ENCODE peak calls at places on chromosomes 3 and 15, in four cellular contexts. L is neural crest cell; J is stimulated activated CD8-positive, alpha-beta memory T cell treated with anti-CD3 and anti-CD28 coated beads, Interleukin-4, amount 100 ng/mL, for 24 hours; M is HT1080. G is an unnamed sample.

GRCh38 chr15:91922701-91923279 is 69.3 kb downstream of the SLCO3A1 start:
- DNase-seq in M (no peak), L (no peak), J (no peak), G (no peak)

GRCh38 chr15:78605680-78606079 is 15.1 kb downstream of the CHRNA3 start:
- DNase-seq in M (no peak), J (no peak), L (no peak), G (no peak)

GRCh38 chr3:73324203-73325155 is 263.0 kb downstream of the EBLN2 start:
- DNase-seq in M (no peak), L (no peak), J (no peak), G (no peak)

GRCh38 chr3:179452166-179452544 is 885 bp upstream of the GNB4 start:
- DNase-seq in M (peak; percentile 25), J (no peak), L (no peak), G (no peak)

GRCh38 chr15:78671626-78672211 is 30.7 kb upstream of the CHRNB4 start:
- DNase-seq in J (no peak), M (no peak), L (no peak), G (peak; percentile 39)

GRCh38 chr3:137869022-137869421 is 104.9 kb downstream of the SOX14 start:
- DNase-seq in J (no peak), M (no peak), L (no peak), G (no peak)

GRCh38 chr15:64979252-64979710 is 10.4 kb downstream of the SPG21 start:
- DNase-seq in M (no peak), L (no peak), J (no peak), G (no peak)

GRCh38 chr3:38131621-38132369 is 5.1 kb downstream of the ACAA1 start:
- DNase-seq in M (no peak), J (no peak), L (peak; percentile 55), G (no peak)

GRCh38 chr3:178677961-178678360 is 141.7 kb downstream of the KCNMB2 start:
- DNase-seq in L (no peak), J (no peak), M (no peak), G (no peak)

GRCh38 chr3:16031434-16031833 is 143.0 kb upstream of the GALNT15 start:
- DNase-seq in L (no peak), M (peak; percentile 22), J (no peak), G (no peak)

GRCh38 chr3:141507392-141508066 is 20.7 kb downstream of the RASA2 start:
- DNase-seq in J (no peak), L (no peak), M (no peak), G (no peak)

GRCh38 chr15:36399276-36399675 is 180.2 kb upstream of the CDIN1 start:
- DNase-seq in L (no peak), J (no peak), M (no peak), G (no peak)

GRCh38 chr15:65368300-65368617 is 9.5 kb downstream of the IGDCC3 start:
- DNase-seq in L (peak; percentile 55), M (no peak), J (no peak), G (no peak)

GRCh38 chr15:65209701-65210643 is 1.3 kb downstream of the CILP start:
- DNase-seq in L (no peak), M (no peak), J (no peak), G (no peak)

GRCh38 chr15:62066663-62067447 is at the start of gene C2CD4A:
- DNase-seq in J (peak; percentile 42), L (peak; percentile 23), M (no peak), G (peak; percentile 61)

GRCh38 chr3:10783360-10784346 is 32.4 kb upstream of the SLC6A11 start:
- DNase-seq in J (no peak), M (peak; percentile 10), L (peak; percentile 33), G (peak; percentile 27)

G was measured in iPS DF 6.9.